ENCODE peak calls at places on chromosomes 11 and 22, in four cellular contexts. One of them, this sample, is unnamed.
A peak's percentile ranks its signal among the peaks of the same experiment; 100 is the strongest.

GRCh38 chr22:38755911-38756532 is at the start of gene SUN2:
- DNase-seq in K562: peak; percentile 98
- DNase-seq in WTC11: peak; percentile 80
- DNase-seq in HepG2: peak; percentile 69
- DNase-seq in this sample: peak; percentile 99

GRCh38 chr22:49973018-49973965 is 12.7 kb downstream of the PIM3 start:
- DNase-seq in K562: no peak
- DNase-seq in WTC11: no peak
- DNase-seq in HepG2: no peak
- DNase-seq in this sample: no peak

GRCh38 chr11:76598426-76598839 is 72.1 kb downstream of the LRRC32 start:
- DNase-seq in K562: peak; percentile 57
- DNase-seq in WTC11: peak; percentile 47
- DNase-seq in HepG2: peak; percentile 31
- DNase-seq in this sample: peak; percentile 50

GRCh38 chr22:17903564-17904295 is 120.6 kb downstream of the MICAL3 start:
- DNase-seq in K562: no peak
- DNase-seq in WTC11: peak; percentile 31
- DNase-seq in HepG2: no peak
- DNase-seq in this sample: no peak

GRCh38 chr11:84626256-84626655 is 1000.9 kb downstream of the DLG2 start:
- DNase-seq in K562: no peak
- DNase-seq in WTC11: no peak
- DNase-seq in HepG2: no peak
- DNase-seq in this sample: no peak

GRCh38 chr11:32118025-32118974 is 27.4 kb downstream of the RCN1 start:
- DNase-seq in K562: no peak
- DNase-seq in WTC11: no peak
- DNase-seq in HepG2: peak; percentile 64
- DNase-seq in this sample: no peak

GRCh38 chr22:40567106-40567505 is 69.4 kb downstream of the MRTFA start:
- DNase-seq in K562: no peak
- DNase-seq in WTC11: no peak
- DNase-seq in HepG2: no peak
- DNase-seq in this sample: no peak

GRCh38 chr11:87712802-87713202 is 462.4 kb downstream of the RAB38 start:
- DNase-seq in K562: no peak
- DNase-seq in WTC11: peak; percentile 16
- DNase-seq in HepG2: no peak
- DNase-seq in this sample: no peak

GRCh38 chr11:32610926-32611325 is 27.3 kb downstream of the EIF3M start:
- DNase-seq in K562: no peak
- DNase-seq in WTC11: no peak
- DNase-seq in HepG2: no peak
- DNase-seq in this sample: no peak

GRCh38 chr22:27113211-27114030 is 456.0 kb downstream of the MIAT start:
- DNase-seq in K562: no peak
- DNase-seq in WTC11: no peak
- DNase-seq in HepG2: peak; percentile 63
- DNase-seq in this sample: no peak

GRCh38 chr22:27416553-27417427 is 384.8 kb downstream of the MN1 start:
- DNase-seq in K562: no peak
- DNase-seq in WTC11: peak; percentile 56
- DNase-seq in HepG2: no peak
- DNase-seq in this sample: no peak

GRCh38 chr11:12139144-12139881 is 28.9 kb downstream of the MICAL2 start:
- DNase-seq in K562: no peak
- DNase-seq in WTC11: no peak
- DNase-seq in HepG2: no peak
- DNase-seq in this sample: no peak

GRCh38 chr11:2138075-2138435 is 1.1 kb downstream of the IGF2 start:
- DNase-seq in K562: peak; percentile 28
- DNase-seq in WTC11: peak; percentile 43
- DNase-seq in HepG2: no peak
- DNase-seq in this sample: no peak

GRCh38 chr11:2136209-2136951 is 2.8 kb downstream of the IGF2 start:
- DNase-seq in K562: no peak
- DNase-seq in WTC11: peak; percentile 45
- DNase-seq in HepG2: no peak
- DNase-seq in this sample: no peak

GRCh38 chr11:2138436-2139117 is 612 bp downstream of the IGF2 start:
- DNase-seq in K562: peak; percentile 42
- DNase-seq in WTC11: peak; percentile 42
- DNase-seq in HepG2: no peak
- DNase-seq in this sample: no peak

GRCh38 chr11:2136952-2137201 is 2.3 kb downstream of the IGF2 start:
- DNase-seq in K562: no peak
- DNase-seq in WTC11: no peak
- DNase-seq in HepG2: no peak
- DNase-seq in this sample: no peak

GRCh38 chr11:2137202-2138071 is 1.8 kb downstream of the IGF2 start:
- DNase-seq in K562: peak; percentile 85
- DNase-seq in WTC11: peak; percentile 77
- DNase-seq in HepG2: peak; percentile 80
- DNase-seq in this sample: peak; percentile 62
- TF ChIP-seq ELF4 in K562: no peak
- TF ChIP-seq ELF4 in WTC11: no peak
- TF ChIP-seq ELF4 in HepG2: no peak
- TF ChIP-seq ELF4 in this sample: no peak

GRCh38 chr22:43726964-43727543 is 85.1 kb downstream of the EFCAB6 start:
- DNase-seq in K562: no peak
- DNase-seq in WTC11: no peak
- DNase-seq in HepG2: no peak
- DNase-seq in this sample: no peak

GRCh38 chr22:43733138-43733537 is 79.0 kb downstream of the EFCAB6 start:
- DNase-seq in K562: no peak
- DNase-seq in WTC11: no peak
- DNase-seq in HepG2: no peak
- DNase-seq in this sample: no peak

GRCh38 chr22:43734370-43735005 is 77.6 kb downstream of the EFCAB6 start:
- DNase-seq in K562: no peak
- DNase-seq in WTC11: no peak
- DNase-seq in HepG2: no peak
- DNase-seq in this sample: no peak

GRCh38 chr22:43736651-43737050 is 75.5 kb downstream of the EFCAB6 start:
- DNase-seq in K562: no peak
- DNase-seq in WTC11: no peak
- DNase-seq in HepG2: no peak
- DNase-seq in this sample: no peak

GRCh38 chr22:43731986-43732385 is 80.1 kb downstream of the EFCAB6 start:
- DNase-seq in K562: no peak
- DNase-seq in WTC11: no peak
- DNase-seq in HepG2: no peak
- DNase-seq in this sample: no peak
- TF ChIP-seq ELF4 in K562: no peak
- TF ChIP-seq ELF4 in WTC11: no peak
- TF ChIP-seq ELF4 in HepG2: no peak
- TF ChIP-seq ELF4 in this sample: no peak

DNA sequence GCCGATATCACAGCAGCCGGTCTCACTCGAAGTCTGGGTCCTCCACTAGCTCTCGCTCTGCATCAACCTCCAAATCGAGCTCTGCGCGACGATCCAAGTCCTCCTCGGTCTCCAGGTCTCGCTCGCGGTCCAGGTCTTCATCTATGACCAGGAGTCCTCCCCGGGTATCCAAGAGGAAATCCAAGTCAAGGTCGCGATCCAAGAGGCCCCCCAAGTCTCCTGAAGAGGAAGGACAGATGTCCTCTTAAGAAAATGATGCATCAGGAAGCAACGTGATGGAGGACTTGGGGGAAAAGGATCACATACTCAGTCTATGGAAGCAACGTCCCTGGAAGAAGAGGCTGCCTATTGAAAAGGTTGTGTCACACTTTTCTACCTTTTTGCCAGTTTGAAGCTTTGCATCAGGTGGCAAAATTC is 1.1 kb downstream of the SRSF8 start:
- DNase-seq in K562: no peak
- DNase-seq in WTC11: no peak
- DNase-seq in HepG2: no peak
- DNase-seq in this sample: no peak
- TF ChIP-seq ELF4 in K562: no peak
- TF ChIP-seq ELF4 in WTC11: no peak
- TF ChIP-seq ELF4 in HepG2: no peak
- TF ChIP-seq ELF4 in this sample: no peak

GRCh38 chr11:93166867-93167266 is 30.9 kb downstream of the SLC36A4 start:
- DNase-seq in K562: no peak
- DNase-seq in WTC11: no peak
- DNase-seq in HepG2: no peak
- DNase-seq in this sample: no peak

GRCh38 chr11:93169143-93169542 is 28.6 kb downstream of the SLC36A4 start:
- DNase-seq in K562: no peak
- DNase-seq in WTC11: no peak
- DNase-seq in HepG2: no peak
- DNase-seq in this sample: no peak

GRCh38 chr11:93160808-93161207 is 37.0 kb downstream of the SLC36A4 start:
- DNase-seq in K562: no peak
- DNase-seq in WTC11: no peak
- DNase-seq in HepG2: no peak
- DNase-seq in this sample: no peak

GRCh38 chr11:93169950-93170561 is 27.7 kb downstream of the SLC36A4 start:
- DNase-seq in K562: no peak
- DNase-seq in WTC11: no peak
- DNase-seq in HepG2: peak; percentile 24
- DNase-seq in this sample: no peak

DNA sequence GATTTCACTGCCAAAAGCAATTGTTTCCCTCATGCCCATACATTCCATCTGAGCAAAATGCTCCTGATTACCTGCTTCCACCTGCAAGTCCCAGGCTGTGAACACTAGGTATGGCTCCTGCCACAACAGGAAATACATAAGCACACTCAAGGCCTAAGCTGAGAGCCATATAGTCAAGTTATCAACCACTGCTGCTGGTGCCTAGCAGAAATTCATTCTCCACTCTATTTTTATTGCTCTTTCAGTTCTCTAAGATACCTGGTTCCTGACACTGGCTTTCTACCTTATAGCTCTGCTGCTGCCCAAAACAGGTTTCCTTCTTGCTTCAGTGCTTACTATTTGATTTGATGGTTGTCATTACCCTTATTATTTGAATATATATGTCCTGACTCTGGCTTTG is 31.6 kb downstream of the SLC36A4 start:
- DNase-seq in K562: no peak
- DNase-seq in WTC11: no peak
- DNase-seq in HepG2: no peak
- DNase-seq in this sample: no peak
- TF ChIP-seq ELF4 in K562: no peak
- TF ChIP-seq ELF4 in WTC11: no peak
- TF ChIP-seq ELF4 in HepG2: no peak
- TF ChIP-seq ELF4 in this sample: no peak

GRCh38 chr11:118448294-118448693 is 12.0 kb downstream of the KMT2A start:
- DNase-seq in K562: no peak
- DNase-seq in WTC11: no peak
- DNase-seq in HepG2: no peak
- DNase-seq in this sample: no peak
- TF ChIP-seq ELF4 in K562: no peak
- TF ChIP-seq ELF4 in WTC11: no peak
- TF ChIP-seq ELF4 in HepG2: no peak
- TF ChIP-seq ELF4 in this sample: no peak

GRCh38 chr11:102971766-102972165 is 16.2 kb upstream of the MMP13 start:
- DNase-seq in K562: no peak
- DNase-seq in WTC11: no peak
- DNase-seq in HepG2: no peak
- DNase-seq in this sample: no peak
- TF ChIP-seq ELF4 in K562: no peak
- TF ChIP-seq ELF4 in WTC11: no peak
- TF ChIP-seq ELF4 in HepG2: no peak
- TF ChIP-seq ELF4 in this sample: no peak

DNA sequence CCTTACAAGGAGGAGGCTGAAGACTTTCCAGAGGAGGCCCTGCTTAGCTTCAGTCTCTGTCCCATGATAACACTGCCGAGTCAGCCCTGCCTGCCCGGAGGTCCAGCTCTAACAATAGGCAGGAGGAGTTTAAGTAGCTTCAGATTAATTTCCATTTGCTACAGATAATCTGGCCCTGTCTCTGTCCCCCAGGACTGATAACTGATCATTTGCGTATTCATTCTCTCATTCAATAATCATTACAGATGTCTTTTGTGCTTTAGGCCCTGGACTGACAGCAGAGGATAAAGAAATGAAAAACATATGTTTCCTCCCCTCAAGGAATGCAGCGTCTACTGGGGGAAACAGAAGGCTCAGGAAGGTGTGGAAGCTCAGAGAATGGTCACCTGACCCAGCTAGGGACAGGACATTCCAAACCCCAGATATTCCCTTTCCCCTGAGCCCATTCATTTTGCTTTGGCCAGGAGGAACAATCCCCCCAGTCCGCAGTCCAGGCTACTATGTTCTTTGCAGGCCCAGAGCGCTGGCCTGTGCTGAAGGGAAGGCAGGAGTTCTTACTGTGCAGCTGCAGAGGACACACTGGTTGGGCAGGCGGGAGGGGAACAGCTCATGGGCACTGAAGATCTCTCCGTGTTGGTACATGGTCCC is 20.8 kb downstream of the CHRDL2 start:
- DNase-seq in K562: peak; percentile 45
- DNase-seq in WTC11: no peak
- DNase-seq in HepG2: no peak
- DNase-seq in this sample: no peak
- TF ChIP-seq ELF4 in K562: no peak
- TF ChIP-seq ELF4 in WTC11: no peak
- TF ChIP-seq ELF4 in HepG2: no peak
- TF ChIP-seq ELF4 in this sample: no peak

GRCh38 chr11:118622376-118623290 is 15.2 kb downstream of the PHLDB1 start:
- DNase-seq in K562: no peak
- DNase-seq in WTC11: no peak
- DNase-seq in HepG2: no peak
- DNase-seq in this sample: no peak
- TF ChIP-seq ELF4 in K562: no peak
- TF ChIP-seq ELF4 in WTC11: no peak
- TF ChIP-seq ELF4 in HepG2: no peak
- TF ChIP-seq ELF4 in this sample: no peak

GRCh38 chr11:1226226-1226961 is 3.5 kb downstream of the MUC5B start:
- DNase-seq in K562: peak; percentile 50
- DNase-seq in WTC11: peak; percentile 47
- DNase-seq in HepG2: no peak
- DNase-seq in this sample: no peak
- TF ChIP-seq ELF4 in K562: no peak
- TF ChIP-seq ELF4 in WTC11: no peak
- TF ChIP-seq ELF4 in HepG2: no peak
- TF ChIP-seq ELF4 in this sample: no peak

This sample was measured in HEK293T.